ENCODE peak calls at places on chromosome 15, in ten cellular contexts. R is astrocyte of the spinal cord, W is cardiac muscle cell, M is tibial artery, Y is suprapubic skin, V is sigmoid colon, I is mucosa of descending colon, J is HCT116, A is progenitor cell of endocrine pancreas, O is body of pancreas. D is an unnamed sample.

GRCh38 chr15:38130739-38131498 is 121.7 kb upstream of the SPRED1 start:
- DNase-seq in I (peak), W (no peak), V (peak), Y (peak), M (peak), R (peak), J (no peak), A (no peak), O (peak), D (no peak)

GRCh38 chr15:69388259-69388658 is 25.9 kb upstream of the KIF23 start:
- DNase-seq in J (no peak), V (no peak), Y (no peak), I (no peak), W (no peak), A (no peak), R (no peak), M (no peak), O (no peak), D (no peak)

GRCh38 chr15:86624261-86625036 is 544.8 kb downstream of the AGBL1 start:
- DNase-seq in A (peak), R (peak), Y (no peak), W (peak), J (no peak), V (peak), I (peak), M (peak), O (peak), D (peak)

GRCh38 chr15:65903296-65904073 is 34.2 kb downstream of the RAB11A start:
- DNase-seq in Y (no peak), A (no peak), J (no peak), I (no peak), R (peak), M (no peak), V (no peak), W (peak), O (no peak), D (no peak)

GRCh38 chr15:62658498-62658897 is 384.0 kb upstream of the TPM1 start:
- DNase-seq in I (no peak), O (peak), M (peak), J (no peak), V (no peak), W (no peak), R (no peak), Y (no peak), A (no peak), D (no peak)

GRCh38 chr15:71409541-71409940 is 294.3 kb downstream of the THSD4 start:
- DNase-seq in W (no peak), O (no peak), A (no peak), I (no peak), V (no peak), J (no peak), R (no peak), M (no peak), Y (no peak), D (no peak)

GRCh38 chr15:58306591-58307312 is 125.0 kb upstream of the LIPC start:
- DNase-seq in V (no peak), W (no peak), R (peak), I (no peak), J (no peak), Y (no peak), A (no peak), O (no peak), M (no peak), D (no peak)

GRCh38 chr15:62799037-62799436 is 243.5 kb upstream of the TPM1 start:
- DNase-seq in Y (no peak), A (no peak), R (no peak), M (no peak), W (no peak), J (no peak), V (no peak), O (no peak), I (no peak), D (no peak)

GRCh38 chr15:27114440-27114839 is 143.5 kb downstream of the GABRG3 start:
- DNase-seq in R (no peak), M (no peak), A (no peak), Y (no peak), W (no peak), O (no peak), I (no peak), J (no peak), V (no peak), D (no peak)

GRCh38 chr15:100735654-100736053 is 133.3 kb downstream of the ASB7 start:
- DNase-seq in W (no peak), I (no peak), V (no peak), J (no peak), Y (peak), O (no peak), M (no peak), R (no peak), A (no peak), D (no peak)

GRCh38 chr15:42273900-42274692 is 863 bp upstream of the TMEM87A start:
- DNase-seq in A (no peak), J (no peak), V (peak), I (peak), W (peak), Y (peak), R (peak), O (peak), M (peak), D (peak)

GRCh38 chr15:63367900-63368299 is 13.7 kb downstream of the CA12 start:
- DNase-seq in R (no peak), V (no peak), O (no peak), Y (no peak), J (no peak), A (no peak), I (no peak), W (no peak), M (no peak), D (no peak)

GRCh38 chr15:95291878-95292472 is 1038.5 kb upstream of the NR2F2 start:
- DNase-seq in J (peak), V (no peak), O (peak), R (peak), M (no peak), W (peak), Y (no peak), I (no peak), A (no peak), D (no peak)

GRCh38 chr15:66956672-66957540 is 108.5 kb upstream of the SMAD3 start:
- DNase-seq in I (no peak), R (no peak), O (no peak), A (no peak), Y (no peak), M (no peak), J (no peak), W (no peak), V (no peak), D (no peak)

GRCh38 chr15:75578206-75578947 is 738 bp downstream of the PTPN9 start:
- DNase-seq in J (no peak), I (peak), W (peak), R (no peak), V (no peak), M (no peak), A (peak), Y (no peak), O (peak), D (peak)

GRCh38 chr15:48963524-48964113 is at the start of gene SHC4:
- DNase-seq in M (peak), O (peak), R (peak), J (no peak), Y (peak), W (peak), A (no peak), V (peak), I (peak), D (peak)

GRCh38 chr15:70088887-70089691 is 8.6 kb downstream of the TLE3 start:
- DNase-seq in I (peak), J (no peak), Y (no peak), A (no peak), V (no peak), M (peak), R (peak), W (peak), O (no peak), D (peak)

GRCh38 chr15:98881526-98882517 is 125.8 kb downstream of the PGPEP1L start:
- DNase-seq in M (no peak), I (no peak), V (no peak), O (no peak), Y (no peak), A (no peak), W (peak), R (peak), J (peak), D (no peak)

GRCh38 chr15:85518979-85519761 is 138.8 kb downstream of the AKAP13 start:
- DNase-seq in R (no peak), Y (no peak), J (no peak), W (no peak), I (no peak), M (no peak), A (no peak), V (no peak), O (no peak), D (no peak)

GRCh38 chr15:74022706-74023470 is 28.4 kb downstream of the PML start:
- DNase-seq in J (no peak), Y (no peak), O (no peak), R (no peak), I (no peak), V (no peak), M (no peak), W (no peak), A (no peak), D (no peak)

GRCh38 chr15:101406796-101407195 is 82.7 kb downstream of the PCSK6 start:
- DNase-seq in W (no peak), J (no peak), R (no peak), A (no peak), V (no peak), I (no peak), O (no peak), Y (peak), M (no peak), D (no peak)

GRCh38 chr15:32683906-32684584 is 33.8 kb upstream of the GREM1 start:
- DNase-seq in O (peak), V (no peak), W (no peak), A (no peak), J (no peak), I (no peak), R (peak), M (peak), Y (no peak), D (no peak)

GRCh38 chr15:56996746-56997470 is 78.5 kb downstream of the TCF12 start:
- DNase-seq in Y (no peak), W (no peak), R (peak), O (no peak), J (no peak), M (no peak), V (no peak), I (no peak), A (no peak), D (no peak)

GRCh38 chr15:48705381-48705780 is 59.9 kb upstream of the FBN1 start:
- DNase-seq in J (no peak), V (no peak), O (no peak), M (no peak), W (no peak), Y (no peak), A (no peak), R (no peak), I (no peak), D (no peak)

GRCh38 chr15:48946088-48946839 is 17.5 kb downstream of the SHC4 start:
- DNase-seq in I (no peak), O (no peak), J (no peak), W (no peak), M (no peak), A (no peak), R (peak), V (no peak), Y (no peak), D (no peak)

GRCh38 chr15:68655686-68656437 is 77.1 kb downstream of the CORO2B start:
- DNase-seq in A (no peak), J (no peak), R (no peak), I (no peak), M (peak), Y (no peak), O (no peak), V (peak), W (peak), D (no peak)

GRCh38 chr15:60740787-60741354 is 261.9 kb upstream of the ICE2 start:
- DNase-seq in J (no peak), O (no peak), I (no peak), A (no peak), Y (no peak), R (no peak), V (no peak), M (no peak), W (no peak), D (no peak)

GRCh38 chr15:79067434-79067833 is 23.1 kb downstream of the RASGRF1 start:
- DNase-seq in J (no peak), R (no peak), I (no peak), Y (no peak), W (no peak), O (peak), A (no peak), V (peak), M (no peak), D (no peak)

GRCh38 chr15:75153084-75153483 is 48.6 kb upstream of the C15orf39 start:
- DNase-seq in V (no peak), Y (no peak), I (no peak), M (no peak), O (peak), W (peak), R (no peak), A (no peak), J (peak), D (no peak)

GRCh38 chr15:101610628-101611000 is 41.6 kb downstream of the TM2D3 start:
- DNase-seq in A (no peak), J (no peak), O (no peak), R (no peak), I (no peak), Y (no peak), W (no peak), M (no peak), V (no peak), D (no peak)

GRCh38 chr15:29773000-29773399 is 49.3 kb downstream of the TJP1 start:
- DNase-seq in J (no peak), W (no peak), O (no peak), V (no peak), R (no peak), M (no peak), A (no peak), I (no peak), Y (no peak), D (no peak)

GRCh38 chr15:66876731-66877545 is 174.9 kb downstream of the SMAD6 start:
- DNase-seq in M (no peak), A (no peak), R (no peak), I (no peak), O (no peak), J (no peak), Y (no peak), V (no peak), W (no peak), D (no peak)

GRCh38 chr15:63938486-63939061 is 104.8 kb upstream of the HERC1 start:
- DNase-seq in M (no peak), Y (no peak), I (no peak), J (no peak), V (no peak), W (no peak), A (no peak), O (no peak), R (no peak), D (no peak)

GRCh38 chr15:89445553-89445952 is 50.8 kb downstream of the RHCG start:
- DNase-seq in Y (no peak), I (no peak), A (no peak), M (no peak), O (peak), J (no peak), R (no peak), W (no peak), V (no peak), D (no peak)

GRCh38 chr15:56537881-56538280 is 72.9 kb upstream of the MNS1 start:
- DNase-seq in J (no peak), M (no peak), O (peak), Y (no peak), A (no peak), W (no peak), I (peak), V (no peak), R (no peak), D (no peak)

GRCh38 chr15:83046558-83047127 is 20.4 kb downstream of the BTBD1 start:
- DNase-seq in J (no peak), Y (no peak), V (no peak), A (no peak), W (no peak), R (peak), M (no peak), O (no peak), I (no peak), D (no peak)

GRCh38 chr15:72141171-72142084 is 23.2 kb downstream of the SENP8 start:
- DNase-seq in I (no peak), J (no peak), O (no peak), R (no peak), V (no peak), W (peak), M (no peak), Y (no peak), A (no peak), D (no peak)

GRCh38 chr15:77811270-77811669 is 178.6 kb upstream of the LINGO1 start:
- DNase-seq in W (no peak), A (no peak), Y (no peak), O (no peak), R (no peak), I (no peak), J (no peak), V (no peak), M (no peak), D (no peak)

GRCh38 chr15:77808077-77808476 is 175.4 kb upstream of the LINGO1 start:
- DNase-seq in V (no peak), R (no peak), I (no peak), Y (no peak), A (no peak), J (no peak), M (no peak), O (no peak), W (no peak), D (no peak)

GRCh38 chr15:77807115-77807514 is 174.4 kb upstream of the LINGO1 start:
- DNase-seq in R (no peak), M (no peak), A (no peak), W (no peak), I (no peak), V (no peak), O (no peak), Y (no peak), J (no peak), D (no peak)

GRCh38 chr15:77810180-77810579 is 177.5 kb upstream of the LINGO1 start:
- DNase-seq in O (no peak), R (no peak), W (peak), Y (no peak), I (no peak), J (no peak), A (no peak), V (no peak), M (no peak), D (peak)

GRCh38 chr15:77808581-77809198 is 176.0 kb upstream of the LINGO1 start:
- DNase-seq in Y (no peak), I (no peak), R (no peak), O (no peak), V (no peak), J (no peak), M (no peak), W (no peak), A (no peak), D (no peak)
- TF ChIP-seq CTCF in Y (no peak), I (no peak), R (no peak), O (no peak), V (no peak), J (no peak), M (no peak), W (no peak), A (no peak), D (no peak)

GRCh38 chr15:30928076-30928475 is 24.4 kb downstream of the FAN1 start:
- DNase-seq in O (no peak), M (no peak), A (no peak), I (no peak), W (no peak), J (no peak), V (no peak), R (no peak), Y (no peak), D (no peak)
- TF ChIP-seq CTCF in O (no peak), M (no peak), A (no peak), I (no peak), W (no peak), J (no peak), V (no peak), R (no peak), Y (no peak), D (no peak)

DNA sequence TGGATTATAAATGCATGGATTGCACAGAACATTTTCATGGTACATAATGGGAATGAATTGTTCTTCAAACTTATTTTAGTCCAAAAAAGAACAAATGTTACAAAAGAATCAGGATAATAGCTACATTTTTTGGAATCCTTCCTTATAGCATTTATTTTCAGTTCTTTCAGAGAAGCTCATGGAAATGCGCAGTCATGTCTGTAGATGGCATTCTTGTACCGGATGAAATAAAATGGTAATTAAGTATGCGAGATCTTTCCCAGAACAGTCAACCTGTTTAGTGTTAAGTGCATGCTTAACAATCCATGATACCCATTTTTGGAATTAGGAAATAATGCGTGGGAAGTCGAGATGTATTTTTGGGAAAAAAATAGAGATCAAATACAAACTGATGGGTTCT is 38.2 kb upstream of the GOLGA8B start:
- DNase-seq in J (peak), W (no peak), R (peak), A (no peak), Y (no peak), M (no peak), V (no peak), I (no peak), O (peak), D (no peak)
- TF ChIP-seq CTCF in J (peak), W (no peak), R (peak), A (no peak), Y (no peak), M (no peak), V (peak), I (no peak), O (peak), D (no peak)

DNA sequence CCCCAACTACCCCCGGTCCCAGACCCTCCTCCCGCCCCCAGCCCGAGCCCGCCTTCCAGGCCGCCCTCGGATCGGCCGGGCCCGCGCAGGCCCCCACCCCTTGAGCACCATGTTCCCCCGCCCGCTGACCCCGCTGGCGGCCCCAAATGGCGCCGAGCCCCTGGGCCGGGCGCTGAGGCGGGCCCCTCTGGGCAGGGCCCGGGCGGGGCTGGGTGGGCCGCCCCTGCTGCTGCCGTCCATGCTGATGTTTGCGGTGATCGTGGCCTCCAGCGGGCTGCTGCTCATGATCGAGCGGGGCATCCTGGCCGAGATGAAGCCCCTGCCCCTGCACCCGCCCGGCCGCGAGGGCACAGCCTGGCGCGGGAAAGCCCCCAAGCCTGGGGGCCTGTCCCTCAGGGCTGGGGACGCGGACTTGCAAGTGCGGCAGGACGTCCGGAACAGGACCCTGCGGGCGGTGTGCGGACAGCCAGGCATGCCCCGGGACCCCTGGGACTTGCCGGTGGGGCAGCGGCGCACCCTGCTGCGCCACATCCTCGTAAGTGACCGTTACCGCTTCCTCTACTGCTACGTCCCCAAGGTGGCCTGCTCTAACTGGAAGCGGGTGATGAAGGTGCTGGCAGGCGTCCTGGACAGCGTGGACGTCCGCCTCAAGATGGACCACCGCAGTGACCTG is 457 bp downstream of the CHST14 start:
- DNase-seq in A (no peak), W (peak), V (no peak), M (peak), I (peak), R (peak), Y (no peak), O (peak), J (no peak), D (peak)
- TF ChIP-seq CTCF in A (no peak), W (no peak), V (no peak), M (no peak), I (no peak), R (no peak), Y (no peak), O (no peak), J (no peak), D (no peak)

DNA sequence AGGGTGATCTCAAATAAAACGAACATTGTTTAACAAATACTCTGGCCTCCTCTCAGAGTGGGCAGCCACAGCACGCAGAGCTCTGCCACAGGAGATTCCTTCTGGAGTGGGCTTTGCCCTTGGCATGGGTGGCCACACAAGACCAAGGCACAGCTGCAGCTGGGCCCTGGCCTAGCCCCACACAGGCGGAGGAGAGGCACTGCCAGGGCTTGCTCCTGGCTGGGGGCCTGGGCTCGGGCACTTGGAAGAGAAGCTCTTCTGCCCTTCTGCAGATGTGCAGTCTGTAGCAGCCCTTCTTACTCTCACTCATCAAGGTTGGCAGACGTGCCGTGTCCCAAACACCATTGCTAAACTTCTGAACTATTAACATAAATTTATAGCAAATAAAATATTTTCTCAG is 67.2 kb downstream of the CRTC3 start:
- DNase-seq in O (no peak), M (no peak), J (no peak), V (no peak), W (no peak), A (no peak), I (no peak), Y (no peak), R (no peak), D (no peak)
- TF ChIP-seq CTCF in O (no peak), M (no peak), J (no peak), V (no peak), W (no peak), A (no peak), I (no peak), Y (no peak), R (no peak), D (no peak)

D was measured in glutamatergic neuron.